ENCODE peak calls at places on chromosome 5, in ten cellular contexts. F is tibial nerve, P is heart left ventricle, R is ovary, A is prostate gland, C is lower leg skin, Y is A549, T is right lobe of liver, B is HCT116, E is GM12892. O is an unnamed sample.

GRCh38 chr5:167573274-167574127 is 717.9 kb upstream of the WWC1 start:
- DNase-seq in A (peak), P (no peak), Y (no peak), T (no peak), E (no peak), R (no peak), C (no peak), B (no peak), F (no peak), O (peak)

GRCh38 chr5:100430268-100430900 is 104.8 kb upstream of the FAM174A start:
- DNase-seq in A (peak), P (peak), E (no peak), R (no peak), C (no peak), F (peak), Y (peak), T (peak), B (peak), O (peak)

GRCh38 chr5:28710360-28710759 is 1672.0 kb upstream of the CDH9 start:
- DNase-seq in E (no peak), T (no peak), P (no peak), A (no peak), R (no peak), B (no peak), F (no peak), C (no peak), Y (no peak), O (no peak)

GRCh38 chr5:109553826-109554225 is 135.9 kb upstream of the MAN2A1 start:
- DNase-seq in T (no peak), C (no peak), R (no peak), B (no peak), F (no peak), A (no peak), E (no peak), Y (no peak), P (no peak), O (no peak)

GRCh38 chr5:126263567-126264173 is 159.5 kb upstream of the GRAMD2B start:
- DNase-seq in R (no peak), Y (no peak), E (no peak), A (no peak), P (no peak), T (no peak), B (no peak), F (no peak), C (no peak), O (no peak)

GRCh38 chr5:35306716-35307365 is 76.6 kb upstream of the PRLR start:
- DNase-seq in T (no peak), P (no peak), A (no peak), B (no peak), E (no peak), Y (no peak), F (no peak), C (no peak), R (no peak), O (no peak)

GRCh38 chr5:167870055-167870454 is 421.4 kb upstream of the WWC1 start:
- DNase-seq in P (no peak), F (no peak), A (no peak), Y (no peak), E (no peak), T (no peak), R (no peak), B (no peak), C (no peak), O (no peak)

GRCh38 chr5:16411741-16412455 is 53.7 kb downstream of the ZNF622 start:
- DNase-seq in C (no peak), R (no peak), B (no peak), E (no peak), A (no peak), F (no peak), Y (no peak), P (no peak), T (no peak), O (no peak)

GRCh38 chr5:38677611-38678010 is 121.2 kb upstream of the LIFR start:
- DNase-seq in A (no peak), P (no peak), E (no peak), T (no peak), B (no peak), Y (no peak), R (no peak), F (no peak), C (no peak), O (no peak)

GRCh38 chr5:151202381-151203139 is 21.3 kb downstream of the CCDC69 start:
- DNase-seq in R (no peak), C (peak), Y (no peak), T (peak), B (peak), A (no peak), E (no peak), F (no peak), P (no peak), O (peak)

GRCh38 chr5:63346451-63346850 is 615.8 kb downstream of the HTR1A start:
- DNase-seq in B (no peak), R (no peak), C (no peak), T (no peak), A (no peak), Y (no peak), E (no peak), F (no peak), P (no peak), O (no peak)

GRCh38 chr5:92364986-92365550 is 982.0 kb upstream of the ARRDC3 start:
- DNase-seq in B (no peak), E (no peak), Y (no peak), R (no peak), F (no peak), P (no peak), T (no peak), C (no peak), A (no peak), O (no peak)

GRCh38 chr5:157857821-157858526 is 971 bp downstream of the CLINT1 start:
- DNase-seq in R (no peak), P (no peak), Y (no peak), C (no peak), F (no peak), T (no peak), B (no peak), A (no peak), E (no peak), O (no peak)

GRCh38 chr5:98330871-98331270 is 442.6 kb upstream of the RGMB start:
- DNase-seq in E (no peak), R (no peak), A (no peak), B (no peak), Y (no peak), F (no peak), C (no peak), T (no peak), P (no peak), O (no peak)

GRCh38 chr5:72166070-72166979 is 59.0 kb downstream of the MAP1B start:
- DNase-seq in P (peak), R (peak), Y (no peak), B (no peak), F (no peak), E (no peak), A (peak), C (peak), T (no peak), O (no peak)

GRCh38 chr5:60826653-60827052 is 17.4 kb downstream of the ELOVL7 start:
- DNase-seq in P (no peak), F (no peak), E (no peak), A (no peak), Y (no peak), C (no peak), T (no peak), B (no peak), R (no peak), O (no peak)

DNA sequence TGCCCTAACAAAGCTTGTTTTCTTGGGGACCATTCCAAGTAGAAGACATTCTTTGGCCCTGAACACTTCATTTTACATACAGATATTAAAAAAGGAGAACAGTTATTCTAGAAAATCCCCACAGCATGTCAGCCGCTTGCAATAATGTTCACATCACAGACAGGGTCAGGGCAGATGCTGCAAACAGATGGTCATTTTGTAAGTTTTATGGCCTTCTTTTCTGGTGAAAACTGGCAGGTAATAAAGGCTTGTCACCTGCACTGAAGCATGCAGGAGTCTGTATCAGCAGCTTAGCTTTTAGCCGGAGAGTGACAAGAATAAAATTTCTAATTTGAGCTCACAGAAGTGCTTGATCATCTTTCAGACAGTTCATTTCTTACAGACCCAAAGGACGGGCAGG is 220.9 kb upstream of the DAP start:
- DNase-seq in F (no peak), R (no peak), B (no peak), C (no peak), E (no peak), Y (no peak), T (no peak), P (no peak), A (no peak), O (no peak)
- TF ChIP-seq POLR2A in F (no peak), R (no peak), B (no peak), C (no peak), E (no peak), Y (no peak), T (no peak), P (no peak), A (no peak), O (no peak)

GRCh38 chr5:83076742-83077661 is at the start of the genes TMEM167A and XRCC4:
- DNase-seq in R (peak), C (peak), A (peak), E (peak), Y (peak), B (peak), P (peak), F (peak), T (peak), O (peak)
- TF ChIP-seq POLR2A in R (peak), C (no peak), A (peak), E (peak), Y (peak), B (peak), P (peak), F (peak), T (peak), O (peak)

GRCh38 chr5:2714026-2714425 is 37.5 kb downstream of the IRX2 start:
- DNase-seq in B (no peak), A (no peak), P (no peak), T (no peak), C (peak), F (no peak), R (no peak), Y (no peak), E (no peak), O (no peak)
- TF ChIP-seq POLR2A in B (no peak), A (no peak), P (no peak), T (no peak), C (no peak), F (no peak), R (no peak), Y (no peak), E (no peak), O (no peak)

GRCh38 chr5:172187118-172188032 is 649 bp downstream of the STK10 start:
- DNase-seq in C (peak), A (peak), R (peak), F (no peak), P (peak), T (no peak), E (peak), B (peak), Y (peak), O (peak)
- TF ChIP-seq POLR2A in C (no peak), A (no peak), R (no peak), F (no peak), P (peak), T (peak), E (peak), B (no peak), Y (peak), O (peak)

GRCh38 chr5:171407234-171407633 is 12.2 kb upstream of the FGF18 start:
- DNase-seq in C (no peak), E (no peak), P (no peak), B (no peak), A (no peak), R (no peak), Y (no peak), T (no peak), F (no peak), O (no peak)
- TF ChIP-seq POLR2A in C (no peak), E (no peak), P (no peak), B (no peak), A (no peak), R (no peak), Y (no peak), T (no peak), F (no peak), O (no peak)

DNA sequence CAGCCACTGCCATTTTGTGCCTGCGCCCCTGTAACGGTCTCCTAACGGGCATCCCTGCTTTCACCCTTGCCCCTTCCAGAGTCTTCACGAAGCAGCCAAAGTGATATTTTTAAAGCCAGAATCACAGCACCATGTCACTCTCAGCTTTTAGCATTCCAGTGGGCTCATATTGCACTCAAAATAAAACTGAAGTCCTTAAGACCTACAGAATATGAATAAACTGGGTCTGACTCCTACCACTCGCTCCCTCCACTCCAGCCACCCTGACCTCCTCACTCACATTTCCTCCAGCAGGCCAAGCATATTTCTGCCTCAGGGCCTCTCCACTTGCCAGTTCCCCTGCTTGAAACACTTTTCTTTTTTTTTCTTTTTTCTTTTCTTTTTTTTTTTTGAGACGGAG is 2.4 kb upstream of the PDLIM7 start:
- DNase-seq in T (no peak), P (no peak), Y (no peak), C (no peak), B (no peak), R (no peak), E (no peak), A (no peak), F (no peak), O (no peak)
- TF ChIP-seq POLR2A in T (no peak), P (no peak), Y (no peak), C (no peak), B (no peak), R (no peak), E (no peak), A (no peak), F (no peak), O (no peak)

DNA sequence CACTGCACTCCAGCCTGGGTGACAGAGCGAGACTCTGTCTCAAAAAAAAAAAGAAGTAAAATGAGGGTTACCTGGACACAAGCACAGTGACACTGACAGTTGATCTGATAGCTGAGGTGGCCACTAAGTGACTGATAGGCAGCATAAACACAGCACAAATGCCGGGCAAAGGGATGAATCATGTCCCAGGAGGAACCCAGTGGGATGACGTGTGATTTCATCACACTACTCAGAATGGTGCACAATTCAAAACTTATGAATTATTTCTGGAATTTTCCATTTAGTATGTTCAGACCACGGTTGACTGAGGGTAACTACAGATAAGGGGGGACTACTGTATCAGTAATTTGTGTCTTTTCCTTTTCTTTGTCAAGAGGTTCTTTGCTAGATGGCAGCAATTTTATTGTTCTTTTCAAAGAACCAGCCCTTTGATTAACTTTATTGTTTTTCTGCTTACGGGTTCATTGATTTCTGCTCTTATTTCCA is 34.3 kb upstream of the RNF130 start:
- DNase-seq in E (no peak), T (no peak), Y (no peak), F (no peak), R (no peak), B (peak), A (no peak), C (peak), P (no peak), O (no peak)
- TF ChIP-seq POLR2A in E (no peak), T (no peak), Y (no peak), F (no peak), R (no peak), B (no peak), A (no peak), C (no peak), P (no peak), O (no peak)